ENCODE peak calls at places on chromosomes 11 and 22, in four cellular contexts. Z is fibroblast of lung, K is PC-9, Q is lung. F is an unnamed sample.
A peak's percentile ranks its signal among the peaks of the same experiment; 100 is the strongest.

GRCh38 chr11:14041040-14041439 is 78.5 kb downstream of the SPON1 start:
- DNase-seq in Z (no peak), K (no peak), Q (no peak), F (peak; percentile 16)

GRCh38 chr22:48954781-48955311 is 872.8 kb downstream of the BRD1 start:
- DNase-seq in Z (no peak), K (no peak), Q (peak; percentile 27), F (no peak)

GRCh38 chr11:79439893-79440450 is 858 bp downstream of the TENM4 start:
- DNase-seq in Z (no peak), K (no peak), Q (no peak), F (peak; percentile 23)

GRCh38 chr11:77687088-77687487 is 49.5 kb upstream of the CLNS1A start:
- DNase-seq in Z (no peak), K (no peak), Q (no peak), F (no peak)

GRCh38 chr11:81368192-81368591 is 1365.5 kb downstream of the FAM181B start:
- DNase-seq in Z (no peak), K (no peak), Q (no peak), F (no peak)

GRCh38 chr11:15918212-15918611 is 438.1 kb downstream of the SOX6 start:
- DNase-seq in Z (no peak), K (no peak), Q (no peak), F (no peak)

GRCh38 chr11:17382046-17382728 is 6.3 kb downstream of the KCNJ11 start:
- DNase-seq in Z (peak; percentile 12), K (no peak), Q (no peak), F (no peak)

GRCh38 chr11:73784734-73785133 is 2.9 kb upstream of the MRPL48 start:
- DNase-seq in Z (no peak), K (no peak), Q (no peak), F (no peak)

GRCh38 chr11:117444256-117445096 is 116.8 kb downstream of the CEP164 start:
- DNase-seq in Z (no peak), K (no peak), Q (no peak), F (no peak)

GRCh38 chr22:43884600-43885318 is 7.1 kb downstream of the PNPLA5 start:
- DNase-seq in Z (peak; percentile 25), K (peak; percentile 60), Q (peak; percentile 48), F (peak; percentile 44)

GRCh38 chr11:57288771-57289579 is 35.8 kb downstream of the TNKS1BP1 start:
- DNase-seq in Z (peak; percentile 93), K (no peak), Q (no peak), F (peak; percentile 68)

GRCh38 chr22:17914474-17914873 is 109.9 kb downstream of the MICAL3 start:
- DNase-seq in Z (no peak), K (no peak), Q (no peak), F (no peak)

GRCh38 chr11:2518112-2518982 is 73.5 kb downstream of the KCNQ1 start:
- DNase-seq in Z (no peak), K (no peak), Q (no peak), F (no peak)

GRCh38 chr11:128492461-128492860 is 94.9 kb downstream of the ETS1 start:
- DNase-seq in Z (peak; percentile 72), K (no peak), Q (no peak), F (peak; percentile 39)

GRCh38 chr22:26172389-26172990 is 3.2 kb downstream of the SEZ6L start:
- DNase-seq in Z (peak; percentile 9), K (peak; percentile 5), Q (no peak), F (peak; percentile 22)

GRCh38 chr22:37420656-37421467 is 6.4 kb downstream of the ELFN2 start:
- DNase-seq in Z (peak; percentile 56), K (no peak), Q (no peak), F (peak; percentile 31)

GRCh38 chr22:27217154-27217553 is 559.8 kb downstream of the MIAT start:
- DNase-seq in Z (no peak), K (no peak), Q (no peak), F (no peak)

GRCh38 chr11:128324051-128324481 is 263.3 kb downstream of the ETS1 start:
- DNase-seq in Z (no peak), K (no peak), Q (no peak), F (no peak)

GRCh38 chr22:42439821-42440674 is 7.8 kb upstream of the NFAM1 start:
- DNase-seq in Z (peak; percentile 35), K (peak; percentile 21), Q (no peak), F (no peak)

GRCh38 chr22:24402460-24403192 is 24.8 kb upstream of the ADORA2A start:
- DNase-seq in Z (peak; percentile 95), K (peak; percentile 69), Q (peak; percentile 84), F (peak; percentile 67)

GRCh38 chr11:110355011-110355744 is 58.8 kb upstream of the RDX start:
- DNase-seq in Z (no peak), K (no peak), Q (no peak), F (no peak)

GRCh38 chr22:17013396-17014100 is 5.5 kb upstream of the GAB4 start:
- DNase-seq in Z (no peak), K (no peak), Q (no peak), F (no peak)

GRCh38 chr11:19953342-19953741 is 206.9 kb downstream of the DBX1 start:
- DNase-seq in Z (peak; percentile 77), K (no peak), Q (no peak), F (no peak)

GRCh38 chr22:17477401-17477833 is 85.9 kb upstream of the SLC25A18 start:
- DNase-seq in Z (no peak), K (no peak), Q (peak; percentile 63), F (no peak)

GRCh38 chr22:42646569-42647525 is 2.3 kb downstream of the CYB5R3 start:
- DNase-seq in Z (peak; percentile 35), K (no peak), Q (no peak), F (no peak)

GRCh38 chr22:24761888-24762675 is 12.4 kb downstream of the PIWIL3 start:
- DNase-seq in Z (no peak), K (no peak), Q (no peak), F (no peak)

GRCh38 chr22:47333625-47334024 is 571.2 kb downstream of the TBC1D22A start:
- DNase-seq in Z (peak; percentile 59), K (peak; percentile 19), Q (no peak), F (peak; percentile 19)
- H3K27ac ChIP-seq in Z (no peak overlapping the region), K (no peak overlapping the region), Q (no peak overlapping the region), F (peak overlapping the region; percentile 80)

DNA sequence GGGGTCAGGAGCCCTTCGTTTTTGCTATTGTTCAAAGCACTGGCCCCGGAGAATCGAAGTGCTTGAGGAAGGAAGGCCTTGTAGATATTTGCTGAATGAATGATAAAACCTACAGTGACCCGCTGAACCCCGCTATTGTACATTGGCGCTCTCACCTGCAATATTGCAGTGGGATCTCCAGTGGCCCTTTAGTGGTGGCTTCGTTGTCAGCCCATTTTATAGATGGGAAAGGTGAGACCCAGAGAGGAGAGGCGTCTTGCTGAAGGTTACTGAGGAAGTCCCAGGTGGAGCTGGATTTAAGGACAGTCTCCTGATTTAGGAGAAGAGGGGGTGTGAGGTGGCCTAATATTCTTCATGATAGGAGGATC is 1.2 kb downstream of the CDC42EP2 start:
- DNase-seq in Z (no peak), K (no peak), Q (no peak), F (no peak)
- TF ChIP-seq CTCF in Z (no peak), K (peak; percentile 53), Q (no peak), F (peak; percentile 45)

GRCh38 chr11:12142909-12143308 is 32.5 kb downstream of the MICAL2 start:
- DNase-seq in Z (no peak), K (no peak), Q (no peak), F (no peak)
- H3K27ac ChIP-seq in Z (peak overlapping the region; percentile 11), K (no peak overlapping the region), Q (no peak overlapping the region), F (no peak overlapping the region)

GRCh38 chr11:34508514-34508913 is 5.1 kb downstream of the ELF5 start:
- DNase-seq in Z (no peak), K (no peak), Q (no peak), F (no peak)

GRCh38 chr11:34505874-34506273 is 7.7 kb downstream of the ELF5 start:
- DNase-seq in Z (no peak), K (no peak), Q (no peak), F (no peak)

GRCh38 chr11:34510673-34511072 is 2.9 kb downstream of the ELF5 start:
- DNase-seq in Z (no peak), K (no peak), Q (no peak), F (no peak)

GRCh38 chr11:34509336-34509902 is 4.2 kb downstream of the ELF5 start:
- DNase-seq in Z (no peak), K (no peak), Q (no peak), F (no peak)

DNA sequence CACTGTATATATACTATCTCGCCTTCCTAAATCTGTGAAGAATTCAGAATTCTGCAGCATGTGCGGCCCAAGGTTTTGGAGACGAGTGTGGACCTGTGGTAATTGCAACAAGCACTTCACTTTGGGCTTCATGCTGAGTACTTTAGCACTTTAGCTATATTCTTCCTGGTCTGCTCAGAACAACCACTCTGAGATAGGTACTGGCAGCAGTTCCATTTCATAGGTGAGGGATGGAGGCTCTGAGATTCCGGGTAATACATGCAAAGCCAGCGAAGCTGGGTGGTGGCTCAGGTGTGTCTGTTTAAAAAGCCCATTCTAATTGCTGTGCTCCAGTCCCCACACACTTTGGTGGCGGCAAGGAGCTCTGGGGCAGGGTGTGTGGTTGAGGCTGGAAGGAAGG is 6.4 kb downstream of the ELF5 start:
- DNase-seq in Z (no peak), K (no peak), Q (peak; percentile 38), F (no peak)
- TF ChIP-seq CTCF in Z (no peak), K (no peak), Q (no peak), F (no peak)

DNA sequence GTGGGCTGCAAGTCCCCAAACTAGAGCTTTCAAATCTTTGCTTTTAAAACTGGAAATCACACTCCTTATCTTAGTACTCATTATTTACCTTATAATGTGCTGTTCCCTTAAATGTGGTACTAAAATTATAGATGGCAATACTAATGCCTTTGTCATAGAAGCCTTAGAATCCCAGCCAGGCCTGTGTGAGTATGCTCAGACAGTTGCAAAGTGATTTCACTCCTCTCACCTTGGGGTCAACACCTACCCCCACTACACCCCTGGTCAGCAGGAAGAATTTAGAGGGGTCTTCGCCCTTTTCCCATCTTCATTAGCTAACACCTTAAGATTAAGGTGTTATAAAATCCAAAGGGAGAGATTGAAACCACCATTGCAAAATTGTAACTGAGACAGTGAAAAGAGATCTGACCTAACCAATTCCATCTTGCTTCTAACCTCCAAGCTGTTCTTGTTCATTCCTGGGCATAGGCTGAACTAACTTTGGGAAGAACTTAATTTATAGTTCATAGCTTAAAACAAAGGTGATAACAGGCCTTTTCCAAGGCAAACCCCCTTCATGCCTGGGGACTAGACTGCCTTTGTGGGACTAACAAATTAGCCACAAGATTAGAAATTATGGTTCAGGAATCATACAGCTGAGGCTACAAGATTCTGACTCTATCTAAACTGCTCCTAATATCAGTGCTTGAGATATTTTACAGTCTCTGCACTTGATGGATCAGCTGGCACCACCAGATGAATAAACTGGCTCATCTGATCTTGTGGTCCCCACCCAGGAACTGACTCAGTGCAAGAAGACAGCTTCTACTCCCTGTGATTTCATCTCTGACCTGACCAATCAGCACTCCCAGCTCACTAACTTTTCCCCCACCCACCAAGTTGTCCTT is 10.4 kb upstream of the MRPL17 start:
- DNase-seq in Z (peak; percentile 91), K (peak; percentile 6), Q (no peak), F (no peak)
- H3K27ac ChIP-seq in Z (peak overlapping the region; percentile 66), K (no peak overlapping the region), Q (peak overlapping the region; percentile 61), F (no peak overlapping the region)

GRCh38 chr11:97140885-97141494 is 751.2 kb downstream of the JRKL start:
- DNase-seq in Z (no peak), K (no peak), Q (no peak), F (peak; percentile 2)
- TF ChIP-seq CTCF in Z (no peak), K (peak; percentile 87), Q (no peak), F (peak; percentile 45)